ENCODE peak calls at places on chromosomes 5 and 9, in five cellular contexts. C is PC-3, R is GM23248, Y is HCT116, X is MM.1S. W is an unnamed sample. For H3K9me2, the result is how much of the 10 kb centered on the place peaks cover.

GRCh38 chr9:126207256-126207655 is 119.4 kb upstream of the MVB12B start:
- DNase-seq in C (no peak), R (no peak), Y (no peak), X (no peak), W (no peak)

GRCh38 chr9:68980341-68980914 is 33.5 kb downstream of the PRKACG start:
- DNase-seq in C (no peak), R (no peak), Y (no peak), X (no peak), W (no peak)

GRCh38 chr9:113649054-113649453 is 185.5 kb downstream of the RGS3 start:
- DNase-seq in C (no peak), R (peak), Y (no peak), X (no peak), W (no peak)

GRCh38 chr5:149851211-149851610 is 93.4 kb downstream of the PDE6A start:
- DNase-seq in C (no peak), R (no peak), Y (no peak), X (no peak), W (no peak)

GRCh38 chr5:138603521-138603920 is 28.3 kb upstream of the HSPA9 start:
- DNase-seq in C (no peak), R (no peak), Y (no peak), X (peak), W (no peak)

GRCh38 chr5:83724001-83724400 is 3.3 kb upstream of the HAPLN1 start:
- DNase-seq in C (peak), R (no peak), Y (no peak), X (peak), W (no peak)

GRCh38 chr9:109641079-109641659 is 138.8 kb upstream of the PALM2AKAP2 start:
- DNase-seq in C (no peak), R (peak), Y (no peak), X (no peak), W (no peak)

GRCh38 chr5:28903643-28904042 is 1865.3 kb upstream of the CDH9 start:
- DNase-seq in C (peak), R (no peak), Y (no peak), X (no peak), W (no peak)

GRCh38 chr5:6394429-6395101 is 16.2 kb upstream of the MED10 start:
- DNase-seq in C (no peak), R (no peak), Y (no peak), X (no peak), W (no peak)

GRCh38 chr9:82893549-82893948 is 169.4 kb downstream of the RASEF start:
- DNase-seq in C (no peak), R (no peak), Y (no peak), X (no peak), W (no peak)
- H3K9me2 ChIP-seq in C (under half), R (under half), Y (under half), X (under half), W (under half)

DNA sequence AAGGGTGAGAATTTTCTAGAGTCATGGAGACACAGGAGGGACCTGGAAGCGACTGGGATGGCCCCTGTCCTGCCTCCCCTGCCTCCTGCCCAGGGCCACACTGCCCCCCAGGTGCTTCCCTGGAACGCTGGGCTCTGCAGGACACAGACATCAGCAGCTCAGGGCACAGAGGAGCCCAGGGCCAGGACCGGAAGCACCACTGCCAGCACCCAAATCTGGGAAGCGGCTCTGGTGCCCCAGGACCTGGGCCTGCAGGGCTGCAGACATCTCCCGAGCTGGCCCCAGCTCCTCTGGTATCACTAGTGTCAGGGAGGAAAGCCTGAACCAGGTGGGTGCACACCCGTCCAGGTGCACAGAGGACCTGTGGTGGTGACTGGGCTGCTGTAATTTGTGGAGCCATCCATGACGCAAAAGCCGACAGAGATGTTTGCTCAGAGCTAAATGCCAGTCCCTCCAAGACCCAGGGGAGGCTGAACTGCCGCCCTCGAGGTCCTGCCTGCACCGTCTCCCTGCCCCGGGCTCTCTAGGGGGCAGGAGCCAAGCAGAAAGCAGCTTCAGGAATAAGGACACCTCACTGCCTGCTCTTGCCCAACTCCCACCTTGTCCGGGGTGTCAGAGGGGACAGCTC is 46.0 kb upstream of the SIMC1 start:
- DNase-seq in C (no peak), R (no peak), Y (no peak), X (no peak), W (no peak)
- TF ChIP-seq EZH2phosphoT487 in C (no peak), R (no peak), Y (no peak), X (no peak), W (no peak)

GRCh38 chr9:89640391-89640790 is 35.6 kb downstream of the GADD45G start:
- DNase-seq in C (no peak), R (no peak), Y (no peak), X (no peak), W (no peak)

GRCh38 chr9:89640801-89641200 is 36.0 kb downstream of the GADD45G start:
- DNase-seq in C (no peak), R (no peak), Y (no peak), X (no peak), W (no peak)

GRCh38 chr9:89639961-89640360 is 35.1 kb downstream of the GADD45G start:
- DNase-seq in C (no peak), R (no peak), Y (no peak), X (no peak), W (no peak)

GRCh38 chr9:89638897-89639296 is 34.1 kb downstream of the GADD45G start:
- DNase-seq in C (no peak), R (no peak), Y (no peak), X (no peak), W (no peak)

GRCh38 chr9:89639367-89639795 is 34.6 kb downstream of the GADD45G start:
- DNase-seq in C (no peak), R (peak), Y (no peak), X (no peak), W (no peak)
- H3K27ac ChIP-seq in C (no peak), R (no peak), Y (no peak), X (no peak), W (no peak)

GRCh38 chr9:82894961-82895902 is 167.7 kb downstream of the RASEF start:
- DNase-seq in C (no peak), R (no peak), Y (no peak), X (no peak), W (no peak)
- H3K9me2 ChIP-seq in C (under half), R (under half), Y (under half), X (under half), W (under half)

GRCh38 chr5:134525687-134526482 is 415 bp downstream of the JADE2 start:
- DNase-seq in C (peak), R (peak), Y (no peak), X (peak), W (peak)
- TF ChIP-seq EZH2phosphoT487 in C (no peak), R (no peak), Y (no peak), X (no peak), W (no peak)

DNA sequence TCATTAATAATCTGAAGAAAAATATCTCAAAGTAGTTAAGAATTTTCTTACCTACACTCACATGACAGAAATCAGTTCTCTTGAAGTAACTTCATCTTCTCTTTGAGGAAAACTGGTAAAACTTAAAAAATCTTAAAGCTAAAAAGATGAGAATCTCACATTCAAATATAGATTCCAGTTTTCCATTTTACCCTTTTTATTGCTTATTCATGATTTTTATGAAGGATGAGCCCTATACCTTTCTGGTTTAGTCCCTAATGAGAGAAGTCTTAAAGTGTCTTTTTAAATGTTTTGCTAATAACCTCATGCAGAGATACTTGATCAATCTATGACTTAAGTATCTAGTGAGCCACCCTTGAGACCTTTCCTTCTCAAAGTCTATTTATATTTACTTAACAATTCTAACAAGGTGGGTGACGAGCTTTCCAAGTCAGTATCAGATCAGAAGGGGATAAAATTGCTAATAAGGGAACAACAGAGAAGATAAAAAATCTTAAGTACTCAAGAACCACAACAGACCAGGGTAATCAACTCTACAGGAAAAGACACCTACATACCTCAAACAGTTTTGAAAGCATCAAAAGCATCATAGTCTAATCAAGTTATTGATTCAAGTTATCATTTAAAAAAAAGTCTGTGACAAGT is 2.6 kb downstream of the IARS1 start:
- DNase-seq in C (no peak), R (no peak), Y (no peak), X (no peak), W (no peak)
- H3K27ac ChIP-seq in C (no peak), R (peak), Y (no peak), X (no peak), W (no peak)